ENCODE peak calls at places on chromosomes 6 and 20, in six cellular contexts. W is AG04450, E is A549, P is GM12865, I is left ventricle myocardium inferior, O is esophagus squamous epithelium. M is an unnamed sample.

GRCh38 chr20:26134606-26135005 is 438.0 kb upstream of the ZNF337 start:
- DNase-seq in W (no peak), E (no peak), P (no peak), I (no peak), O (no peak), M (no peak)

GRCh38 chr6:38589367-38589720 is 50.4 kb downstream of the BTBD9 start:
- DNase-seq in W (no peak), E (no peak), P (no peak), I (no peak), O (no peak), M (no peak)

GRCh38 chr6:16033214-16033613 is 95.7 kb upstream of the MYLIP start:
- DNase-seq in W (no peak), E (no peak), P (peak), I (no peak), O (no peak), M (no peak)

GRCh38 chr6:129575378-129576118 is 134.4 kb downstream of the ARHGAP18 start:
- DNase-seq in W (no peak), E (peak), P (no peak), I (no peak), O (no peak), M (no peak)

GRCh38 chr6:169832247-169832948 is 81.0 kb downstream of the ERMARD start:
- DNase-seq in W (no peak), E (no peak), P (no peak), I (no peak), O (no peak), M (no peak)

GRCh38 chr6:162727347-162728176 is at the start of the genes PACRG and PRKN:
- DNase-seq in W (peak), E (peak), P (peak), I (peak), O (peak), M (peak)

GRCh38 chr6:96458771-96459170 is 62.8 kb upstream of the UFL1 start:
- DNase-seq in W (no peak), E (no peak), P (no peak), I (no peak), O (no peak), M (no peak)

GRCh38 chr6:129203190-129203900 is 320.4 kb downstream of the LAMA2 start:
- DNase-seq in W (no peak), E (no peak), P (no peak), I (no peak), O (no peak), M (no peak)

GRCh38 chr6:127949251-127949650 is 48.4 kb upstream of the THEMIS start:
- DNase-seq in W (no peak), E (no peak), P (no peak), I (no peak), O (no peak), M (no peak)

GRCh38 chr6:129440691-129441090 is 269.3 kb downstream of the ARHGAP18 start:
- DNase-seq in W (no peak), E (no peak), P (no peak), I (no peak), O (no peak), M (no peak)

GRCh38 chr6:157059781-157060180 is 263.5 kb downstream of the TMEM242 start:
- DNase-seq in W (no peak), E (no peak), P (no peak), I (no peak), O (no peak), M (no peak)

GRCh38 chr6:135180458-135181332 is at the start of gene MYB:
- DNase-seq in W (no peak), E (peak), P (peak), I (peak), O (no peak), M (no peak)

GRCh38 chr6:149170564-149171452 is 146.7 kb upstream of the TAB2 start:
- DNase-seq in W (no peak), E (no peak), P (peak), I (peak), O (no peak), M (no peak)

GRCh38 chr20:60424267-60424904 is 466.2 kb downstream of the CDH26 start:
- DNase-seq in W (no peak), E (no peak), P (no peak), I (no peak), O (no peak), M (no peak)

GRCh38 chr20:17611290-17611539 is 41.3 kb downstream of the DSTN start:
- DNase-seq in W (no peak), E (no peak), P (no peak), I (no peak), O (no peak), M (no peak)

GRCh38 chr20:44475694-44476560 is at the start of gene TTPAL:
- DNase-seq in W (peak), E (peak), P (peak), I (peak), O (peak), M (no peak)

GRCh38 chr20:9478801-9479200 is 35.6 kb upstream of the LAMP5 start:
- DNase-seq in W (no peak), E (no peak), P (no peak), I (no peak), O (no peak), M (no peak)

GRCh38 chr20:36584018-36584481 is 10.7 kb downstream of the TGIF2 start:
- DNase-seq in W (no peak), E (no peak), P (no peak), I (no peak), O (no peak), M (no peak)

GRCh38 chr20:36582821-36583220 is 9.4 kb downstream of the TGIF2 start:
- DNase-seq in W (no peak), E (no peak), P (no peak), I (no peak), O (no peak), M (no peak)

GRCh38 chr20:36587388-36588136 is 14.2 kb downstream of the TGIF2 start:
- DNase-seq in W (no peak), E (no peak), P (peak), I (no peak), O (no peak), M (no peak)

GRCh38 chr20:36582322-36582721 is 8.9 kb downstream of the TGIF2 start:
- DNase-seq in W (no peak), E (no peak), P (no peak), I (no peak), O (no peak), M (no peak)

GRCh38 chr20:36585410-36586125 is 12.2 kb downstream of the TGIF2 start:
- DNase-seq in W (no peak), E (no peak), P (no peak), I (no peak), O (no peak), M (no peak)
- H3K4me3 ChIP-seq in W (no peak), E (no peak), P (no peak), I (no peak), O (no peak), M (no peak)

GRCh38 chr6:323730-324088 is 31.4 kb downstream of the DUSP22 start:
- DNase-seq in W (no peak), E (no peak), P (no peak), I (no peak), O (no peak), M (no peak)
- TF ChIP-seq CTCF in W (no peak), E (no peak), P (no peak), I (no peak), O (no peak), M (no peak)

GRCh38 chr6:160929831-160930230 is 61.7 kb upstream of the MAP3K4 start:
- DNase-seq in W (no peak), E (no peak), P (no peak), I (no peak), O (no peak), M (no peak)

GRCh38 chr6:160934157-160934556 is 57.4 kb upstream of the MAP3K4 start:
- DNase-seq in W (no peak), E (no peak), P (no peak), I (no peak), O (no peak), M (no peak)

GRCh38 chr6:160930547-160931377 is 60.8 kb upstream of the MAP3K4 start:
- DNase-seq in W (peak), E (peak), P (peak), I (peak), O (no peak), M (no peak)

GRCh38 chr6:160933256-160933655 is 58.3 kb upstream of the MAP3K4 start:
- DNase-seq in W (no peak), E (no peak), P (no peak), I (peak), O (no peak), M (no peak)

DNA sequence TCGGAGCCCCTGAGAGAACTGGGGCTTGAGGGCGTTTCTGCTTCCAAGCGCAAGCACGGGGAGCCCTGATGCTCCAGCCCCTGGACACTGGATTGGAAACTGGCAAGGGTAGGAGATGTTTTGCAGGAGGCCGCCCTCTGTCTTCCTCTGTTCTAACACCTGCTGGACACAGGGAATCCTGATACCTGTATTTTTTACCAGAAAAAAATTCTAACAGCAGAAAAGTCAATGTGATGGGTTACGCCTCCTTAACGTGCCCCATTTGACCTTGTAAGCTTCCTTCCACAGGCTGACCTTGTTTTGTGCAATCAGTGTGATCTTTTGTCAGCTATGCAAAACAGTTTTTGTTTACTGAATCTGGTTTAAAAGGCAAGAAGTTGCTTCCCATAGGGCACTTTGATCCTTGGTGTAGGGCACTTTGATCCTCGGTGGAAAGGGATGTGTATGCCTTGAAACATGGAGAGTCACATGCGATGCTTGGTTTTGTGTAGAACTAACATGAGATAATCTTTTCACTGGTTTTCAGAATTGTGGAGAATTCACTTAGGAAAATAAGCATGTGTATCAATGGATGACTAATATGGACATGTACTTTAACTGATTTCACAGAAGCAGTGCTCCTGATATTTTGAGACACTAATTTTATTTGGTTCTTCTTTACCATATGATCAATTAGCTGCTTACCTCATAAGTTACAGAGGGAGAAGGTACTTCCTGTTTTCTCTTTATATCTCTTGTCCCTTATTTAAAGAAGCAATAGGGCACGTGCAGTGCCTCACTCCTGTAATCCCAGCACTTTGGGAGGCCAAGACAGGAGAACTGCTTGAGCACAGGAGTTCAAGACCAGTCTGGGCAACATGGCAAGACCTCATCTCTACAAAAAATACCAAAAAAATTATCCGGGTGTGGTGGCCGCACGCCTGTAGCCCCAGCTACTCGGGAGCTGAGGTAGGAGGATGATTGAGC is 59.9 kb upstream of the MAP3K4 start:
- DNase-seq in W (no peak), E (no peak), P (no peak), I (no peak), O (no peak), M (no peak)
- H3K4me3 ChIP-seq in W (peak), E (peak), P (no peak), I (peak), O (peak), M (peak)

GRCh38 chr20:21048841-21049273 is 57.3 kb downstream of the LINC00237 start:
- DNase-seq in W (no peak), E (peak), P (peak), I (peak), O (no peak), M (no peak)

GRCh38 chr20:21052241-21052640 is 53.9 kb downstream of the LINC00237 start:
- DNase-seq in W (no peak), E (no peak), P (no peak), I (no peak), O (no peak), M (no peak)

GRCh38 chr20:21050710-21051109 is 55.4 kb downstream of the LINC00237 start:
- DNase-seq in W (no peak), E (no peak), P (no peak), I (no peak), O (no peak), M (no peak)

GRCh38 chr20:21052686-21053001 is 53.5 kb downstream of the LINC00237 start:
- DNase-seq in W (no peak), E (no peak), P (no peak), I (no peak), O (no peak), M (no peak)

GRCh38 chr20:21053002-21053762 is 53.0 kb downstream of the LINC00237 start:
- DNase-seq in W (no peak), E (no peak), P (no peak), I (no peak), O (no peak), M (no peak)
- TF ChIP-seq CTCF in W (no peak), E (no peak), P (no peak), I (no peak), O (no peak), M (no peak)

GRCh38 chr6:116251568-116252384 is 2.1 kb downstream of the TSPYL4 start:
- DNase-seq in W (no peak), E (no peak), P (no peak), I (no peak), O (no peak), M (no peak)
- H3K4me3 ChIP-seq in W (peak), E (no peak), P (no peak), I (peak), O (no peak), M (peak)

DNA sequence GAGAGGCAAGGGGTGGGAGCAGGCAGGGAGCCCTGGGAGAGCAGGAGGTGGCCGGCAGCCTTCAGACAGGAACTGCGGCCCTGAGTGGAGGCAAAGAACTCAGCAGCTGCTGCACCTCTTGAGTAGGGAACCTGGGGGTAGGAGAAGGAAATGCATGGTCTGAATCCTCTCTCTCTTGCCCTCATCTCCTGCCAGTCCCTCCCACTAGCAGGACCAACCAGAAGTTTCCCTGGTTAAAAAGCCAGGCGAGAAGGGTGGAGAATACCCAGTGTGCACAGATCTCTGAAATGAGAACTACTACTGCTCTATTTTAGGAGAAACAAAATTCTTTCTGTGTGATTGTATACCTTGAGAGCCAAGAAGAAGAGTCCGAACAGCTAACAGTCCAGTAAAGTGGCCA is 25.4 kb downstream of the WRNIP1 start:
- DNase-seq in W (peak), E (peak), P (no peak), I (no peak), O (no peak), M (no peak)
- TF ChIP-seq CTCF in W (peak), E (no peak), P (no peak), I (no peak), O (no peak), M (no peak)